ENCODE peak calls at places on chromosome 18, in six cellular contexts. A is H1, I is IMR-90, M is H9, O is neuronal stem cell, P is trophoblast cell. S is an unnamed sample.

GRCh38 chr18:13532406-13533075 is 193.8 kb downstream of the FAM210A start:
- DNase-seq in A (no peak), I (no peak), M (no peak), O (no peak), P (no peak), S (no peak)

GRCh38 chr18:11974741-11975325 is 6.5 kb upstream of the IMPA2 start:
- DNase-seq in A (no peak), I (no peak), M (no peak), O (no peak), P (no peak), S (no peak)

GRCh38 chr18:25805323-25805722 is 285.1 kb downstream of the SS18 start:
- DNase-seq in A (no peak), I (peak; percentile 89), M (no peak), O (no peak), P (no peak), S (peak; percentile 96)

GRCh38 chr18:40570615-40571014 is 1384.4 kb upstream of the PIK3C3 start:
- DNase-seq in A (no peak), I (no peak), M (no peak), O (no peak), P (no peak), S (no peak)

GRCh38 chr18:9994701-9995100 is 80.9 kb downstream of the VAPA start:
- DNase-seq in A (no peak), I (no peak), M (no peak), O (no peak), P (no peak), S (no peak)

GRCh38 chr18:11850821-11851155 is 425 bp upstream of the CHMP1B start:
- DNase-seq in A (no peak), I (no peak), M (no peak), O (no peak), P (peak; percentile 77), S (peak; percentile 88)

GRCh38 chr18:70338890-70339289 is 50.0 kb downstream of the SOCS6 start:
- DNase-seq in A (no peak), I (no peak), M (no peak), O (no peak), P (no peak), S (no peak)

GRCh38 chr18:62894681-62895390 is 179.5 kb downstream of the PHLPP1 start:
- DNase-seq in A (no peak), I (peak; percentile 26), M (no peak), O (no peak), P (no peak), S (peak; percentile 61)

GRCh38 chr18:79949571-79950439 is 1.6 kb downstream of the SLC66A2 start:
- DNase-seq in A (no peak), I (no peak), M (peak; percentile 4), O (no peak), P (no peak), S (no peak)

GRCh38 chr18:58324824-58325520 is 280.9 kb downstream of the NEDD4L start:
- DNase-seq in A (no peak), I (no peak), M (no peak), O (no peak), P (no peak), S (no peak)

GRCh38 chr18:13175754-13176210 is 42.8 kb upstream of the LDLRAD4 start:
- DNase-seq in A (no peak), I (no peak), M (no peak), O (no peak), P (no peak), S (no peak)

GRCh38 chr18:11888726-11889125 is 19.4 kb downstream of the MPPE1 start:
- DNase-seq in A (no peak), I (no peak), M (no peak), O (no peak), P (peak; percentile 92), S (no peak)

GRCh38 chr18:53219853-53220252 is 879.9 kb downstream of the DCC start:
- DNase-seq in A (no peak), I (no peak), M (no peak), O (no peak), P (no peak), S (no peak)

GRCh38 chr18:59624384-59624760 is 72.9 kb downstream of the CCBE1 start:
- DNase-seq in A (no peak), I (no peak), M (no peak), O (no peak), P (no peak), S (no peak)

GRCh38 chr18:3230401-3231334 is 10.9 kb upstream of the MYOM1 start:
- DNase-seq in A (no peak), I (peak; percentile 31), M (peak; percentile 64), O (no peak), P (no peak), S (peak; percentile 46)

GRCh38 chr18:62071071-62071470 is 115.8 kb downstream of the PIGN start:
- DNase-seq in A (no peak), I (peak; percentile 7), M (no peak), O (no peak), P (peak; percentile 29), S (no peak)

GRCh38 chr18:43935051-43935412 is 657.7 kb upstream of the SYT4 start:
- DNase-seq in A (no peak), I (peak; percentile 74), M (no peak), O (no peak), P (no peak), S (peak; percentile 94)

GRCh38 chr18:9619545-9619944 is 5.2 kb upstream of the PPP4R1 start:
- DNase-seq in A (no peak), I (peak; percentile 92), M (no peak), O (no peak), P (no peak), S (peak; percentile 78)

DNA sequence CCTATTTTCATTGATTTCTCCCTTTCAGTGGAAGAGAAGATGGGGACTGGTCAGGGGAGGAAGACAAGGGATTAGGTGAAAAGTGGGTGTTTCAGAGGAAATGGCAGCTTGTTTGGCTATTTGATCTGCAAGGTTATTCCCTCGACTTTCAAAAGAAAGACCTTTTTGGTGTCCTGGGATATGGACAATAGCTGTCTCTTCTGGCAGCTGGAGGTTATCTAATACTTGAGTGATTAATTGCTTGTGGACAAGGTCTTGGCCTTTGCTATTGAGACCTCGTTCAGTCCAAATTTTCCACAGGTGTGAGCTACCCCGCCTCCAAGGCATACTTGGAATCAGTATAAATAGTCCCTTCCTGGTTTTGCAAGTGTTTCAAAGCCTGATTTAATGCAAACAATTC is 33.3 kb upstream of the TRAPPC8 start:
- DNase-seq in A (no peak), I (no peak), M (no peak), O (no peak), P (no peak), S (no peak)
- H3K9me3 ChIP-seq in A (no peaks in the 10 kb centered on the region), I (peaks cover 9% of the 10 kb centered on the region), M (peaks cover 6% of the 10 kb centered on the region), O (peaks cover 4% of the 10 kb centered on the region), P (peaks cover 26% of the 10 kb centered on the region), S (peaks cover 19% of the 10 kb centered on the region)

DNA sequence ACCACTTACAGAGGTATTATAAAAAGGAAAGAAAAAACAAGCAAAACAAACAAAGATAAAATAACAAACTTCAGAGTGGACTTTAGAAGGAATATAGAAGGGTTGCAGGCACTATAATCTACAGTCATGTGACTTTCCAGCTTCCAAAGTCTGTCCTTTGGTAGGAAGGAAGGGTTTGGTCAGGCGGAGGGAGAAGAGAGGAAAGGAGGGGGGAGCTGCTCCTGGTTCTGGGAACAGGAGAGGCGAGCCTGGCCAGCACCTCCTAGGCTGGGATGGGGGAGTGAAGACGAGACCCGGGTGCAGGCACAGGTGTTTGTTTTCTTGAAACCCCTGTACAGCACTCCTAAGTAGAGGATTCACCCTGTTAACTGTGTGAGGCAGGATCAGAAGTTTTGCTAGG is 53.8 kb upstream of the GATA6 start:
- DNase-seq in A (no peak), I (no peak), M (no peak), O (no peak), P (no peak), S (no peak)
- H3K18ac ChIP-seq in A (no peak overlapping the region), I (no peak overlapping the region), M (no peak overlapping the region), O (peak overlapping the region; percentile 76), P (no peak overlapping the region), S (no peak overlapping the region)

GRCh38 chr18:35030234-35030989 is 10.8 kb upstream of the MAPRE2 start:
- DNase-seq in A (no peak), I (no peak), M (no peak), O (no peak), P (peak; percentile 74), S (no peak)

GRCh38 chr18:35029770-35030169 is 11.4 kb upstream of the MAPRE2 start:
- DNase-seq in A (no peak), I (no peak), M (no peak), O (no peak), P (peak; percentile 31), S (peak; percentile 43)

GRCh38 chr18:35028556-35028955 is 12.7 kb upstream of the MAPRE2 start:
- DNase-seq in A (no peak), I (no peak), M (no peak), O (no peak), P (peak; percentile 84), S (no peak)

GRCh38 chr18:35029103-35029502 is 12.1 kb upstream of the MAPRE2 start:
- DNase-seq in A (no peak), I (peak; percentile 69), M (no peak), O (no peak), P (peak; percentile 67), S (peak; percentile 61)

DNA sequence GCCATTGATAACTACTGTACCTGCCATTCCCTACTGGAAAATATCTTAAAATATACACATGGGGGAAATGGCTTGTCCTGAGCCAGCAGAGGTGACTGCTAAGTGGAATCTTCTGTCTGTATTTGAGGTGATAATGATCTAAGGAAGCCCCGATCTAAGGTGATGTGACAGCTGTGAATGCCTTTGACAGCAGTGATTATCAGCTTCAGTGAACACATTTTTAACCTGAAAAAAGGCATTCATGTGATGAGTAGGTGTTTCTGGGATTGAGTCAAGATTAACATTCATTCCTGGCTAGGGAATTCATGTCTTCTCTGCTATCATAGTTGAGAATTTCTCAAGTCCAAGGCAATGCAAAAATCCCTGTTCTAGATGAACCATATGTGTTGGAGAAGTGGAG is 9.1 kb upstream of the MAPRE2 start:
- DNase-seq in A (no peak), I (no peak), M (no peak), O (no peak), P (peak; percentile 81), S (no peak)
- H3K9ac ChIP-seq in A (no peak overlapping the region), I (no peak overlapping the region), M (no peak overlapping the region), O (no peak overlapping the region), P (no peak overlapping the region), S (no peak overlapping the region)

GRCh38 chr18:78650926-78651325 is 328.7 kb upstream of the SALL3 start:
- DNase-seq in A (no peak), I (no peak), M (no peak), O (no peak), P (no peak), S (no peak)

GRCh38 chr18:78656346-78656925 is 323.2 kb upstream of the SALL3 start:
- DNase-seq in A (no peak), I (no peak), M (no peak), O (no peak), P (no peak), S (no peak)

GRCh38 chr18:78649421-78649820 is 330.2 kb upstream of the SALL3 start:
- DNase-seq in A (no peak), I (no peak), M (no peak), O (no peak), P (no peak), S (no peak)

GRCh38 chr18:78655921-78656320 is 323.7 kb upstream of the SALL3 start:
- DNase-seq in A (no peak), I (no peak), M (no peak), O (no peak), P (no peak), S (no peak)

DNA sequence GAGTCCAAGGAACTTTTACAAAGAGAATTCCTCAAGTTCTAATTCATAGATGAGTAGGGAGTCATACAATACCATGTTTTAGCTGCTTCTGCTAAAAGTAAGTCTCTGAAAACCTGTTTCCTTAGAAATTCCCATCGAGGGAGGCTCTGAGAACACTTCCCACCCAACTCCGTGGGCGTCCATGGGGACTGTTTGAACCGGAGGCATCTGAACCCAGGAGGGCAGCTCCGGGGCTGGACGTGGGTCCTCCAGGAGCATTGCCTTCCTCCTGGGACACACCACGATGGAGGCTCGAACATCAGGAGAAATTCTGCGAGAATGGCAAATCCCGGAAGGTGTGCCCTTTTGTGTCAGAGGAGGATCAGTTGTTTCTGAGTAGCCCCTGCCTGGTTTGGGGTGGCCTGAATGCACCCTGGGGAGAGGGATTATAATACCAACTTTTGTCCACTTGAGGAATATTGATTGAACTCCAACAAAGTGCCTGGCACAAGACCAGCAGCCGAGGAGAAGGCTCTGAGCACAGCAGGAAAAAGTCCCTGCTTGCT is 327.5 kb upstream of the SALL3 start:
- DNase-seq in A (no peak), I (no peak), M (no peak), O (no peak), P (no peak), S (no peak)
- H3K9me3 ChIP-seq in A (peaks cover 48% of the 10 kb centered on the region), I (peaks cover 44% of the 10 kb centered on the region), M (peaks cover 23% of the 10 kb centered on the region), O (no peaks in the 10 kb centered on the region), P (peaks cover 27% of the 10 kb centered on the region), S (no peaks in the 10 kb centered on the region)

S was measured in mesenchymal stem cell.